ENCODE peak calls at places on chromosomes 6 and 20, in four cellular contexts. U is AG08395, P is SW 1271, V is Caki2. W is an unnamed sample.

GRCh38 chr6:2524090-2524489 is 226.6 kb downstream of the MYLK4 start:
- DNase-seq in U (no peak), P (no peak), V (no peak), W (no peak)

GRCh38 chr20:38220587-38220986 is 39.9 kb downstream of the KIAA1755 start:
- DNase-seq in U (no peak), P (no peak), V (no peak), W (no peak)

GRCh38 chr6:44771647-44772415 is 384.3 kb downstream of the CDC5L start:
- DNase-seq in U (no peak), P (no peak), V (no peak), W (no peak)

GRCh38 chr6:22147983-22148797 is 148.6 kb downstream of the PRL start:
- DNase-seq in U (peak), P (no peak), V (peak), W (peak)

GRCh38 chr6:87772597-87773530 is 70.8 kb upstream of the AKIRIN2 start:
- DNase-seq in U (no peak), P (no peak), V (no peak), W (no peak)

GRCh38 chr6:115004982-115005381 is 662.2 kb upstream of the HS3ST5 start:
- DNase-seq in U (no peak), P (no peak), V (no peak), W (no peak)

GRCh38 chr6:80605165-80605989 is 498.9 kb downstream of the BCKDHB start:
- DNase-seq in U (no peak), P (peak), V (peak), W (peak)

GRCh38 chr6:11433860-11434259 is 103.7 kb upstream of the TMEM170B start:
- DNase-seq in U (no peak), P (no peak), V (no peak), W (no peak)

GRCh38 chr20:54657268-54657826 is 182.0 kb downstream of the DOK5 start:
- DNase-seq in U (no peak), P (no peak), V (no peak), W (no peak)

GRCh38 chr20:21125072-21125848 is 622 bp upstream of the KIZ start:
- DNase-seq in U (peak), P (peak), V (no peak), W (peak)

GRCh38 chr6:3644613-3645012 is 106.9 kb downstream of the PXDC1 start:
- DNase-seq in U (no peak), P (no peak), V (no peak), W (no peak)

GRCh38 chr6:118198746-118199145 is 291.7 kb downstream of the SLC35F1 start:
- DNase-seq in U (no peak), P (no peak), V (no peak), W (no peak)

GRCh38 chr6:90456001-90456400 is 130.9 kb downstream of the MAP3K7 start:
- DNase-seq in U (no peak), P (no peak), V (no peak), W (no peak)

W was measured in HuH-7.5.